ENCODE peak calls at places on chromosomes 3 and 15, in ten cellular contexts. E is fibroblast of lung; R is A549; X is GM06990; L is fibroblast of villous mesenchyme; G is colonic mucosa; W is small intestine; J is neuronal stem cell; Z is CD8-positive, alpha-beta memory T cell; A is AG09309. I is an unnamed sample.

GRCh38 chr3:132916096-132916495 is 122.1 kb upstream of the TMEM108 start:
- DNase-seq in E (peak; percentile 24), W (no peak), R (no peak), J (no peak), Z (no peak), X (no peak), L (no peak), G (no peak), A (no peak), I (no peak)

GRCh38 chr3:179073816-179074215 is 2.2 kb upstream of the ZMAT3 start:
- DNase-seq in E (no peak), A (no peak), J (no peak), G (no peak), X (no peak), L (no peak), W (no peak), Z (no peak), R (no peak), I (no peak)

GRCh38 chr15:81163961-81164800 is 30.1 kb downstream of the CFAP161 start:
- DNase-seq in R (peak; percentile 14), J (no peak), X (no peak), E (peak; percentile 86), L (peak; percentile 71), Z (no peak), G (no peak), W (no peak), A (peak; percentile 61), I (no peak)

GRCh38 chr3:8532251-8532831 is 30.7 kb downstream of the LMCD1 start:
- DNase-seq in G (no peak), Z (no peak), X (no peak), L (peak; percentile 77), R (peak; percentile 32), J (no peak), W (peak; percentile 8), E (peak; percentile 73), A (no peak), I (no peak)

GRCh38 chr3:172542999-172543398 is 19.8 kb upstream of the TNFSF10 start:
- DNase-seq in X (no peak), G (no peak), Z (no peak), A (no peak), R (no peak), J (no peak), W (no peak), L (peak; percentile 42), E (no peak), I (no peak)

GRCh38 chr3:79204351-79204750 is 563.4 kb downstream of the ROBO1 start:
- DNase-seq in A (no peak), W (no peak), L (no peak), X (no peak), E (no peak), Z (no peak), G (no peak), J (peak; percentile 20), R (no peak), I (no peak)

GRCh38 chr15:96870510-96871039 is 540.1 kb downstream of the NR2F2 start:
- DNase-seq in L (no peak), A (no peak), W (no peak), E (no peak), X (no peak), G (no peak), Z (no peak), R (no peak), J (peak; percentile 27), I (no peak)

GRCh38 chr3:156772588-156773206 is 53.5 kb upstream of the LEKR1 start:
- DNase-seq in G (no peak), J (no peak), W (no peak), X (no peak), A (no peak), E (no peak), R (no peak), Z (no peak), L (no peak), I (no peak)

GRCh38 chr3:101780661-101781060 is 1.6 kb downstream of the NXPE3 start:
- DNase-seq in A (peak; percentile 55), X (no peak), L (peak; percentile 89), G (no peak), W (no peak), R (peak; percentile 70), J (no peak), E (peak; percentile 89), Z (no peak), I (no peak)
- H3K4me3 ChIP-seq in A (no peak overlapping the region), X (no peak overlapping the region), L (peak overlapping the region; percentile 88), G (no peak overlapping the region), W (no peak overlapping the region), R (peak overlapping the region; percentile 68), J (no peak overlapping the region), E (peak overlapping the region; percentile 23), Z (peak overlapping the region; percentile 68), I (no peak overlapping the region)

GRCh38 chr3:57597240-57597972 is at the start of gene ARF4:
- DNase-seq in R (peak; percentile 99), J (peak; percentile 98), E (peak; percentile 99), Z (peak; percentile 100), G (peak; percentile 99), L (peak; percentile 100), X (peak; percentile 100), W (peak; percentile 100), A (peak; percentile 97), I (peak; percentile 99)

GRCh38 chr3:57594144-57594543 is 3.0 kb downstream of the ARF4 start:
- DNase-seq in A (no peak), X (no peak), W (no peak), G (no peak), Z (no peak), E (no peak), R (no peak), L (no peak), J (no peak), I (no peak)

GRCh38 chr3:57596495-57597239 is 477 bp downstream of the ARF4 start:
- DNase-seq in A (peak; percentile 89), Z (peak; percentile 75), G (peak; percentile 82), R (peak; percentile 64), L (peak; percentile 95), W (peak; percentile 77), X (peak; percentile 68), E (peak; percentile 86), J (peak; percentile 75), I (peak; percentile 19)

GRCh38 chr3:57592306-57592705 is 4.8 kb downstream of the ARF4 start:
- DNase-seq in G (no peak), X (no peak), Z (no peak), W (no peak), R (no peak), L (no peak), A (no peak), E (no peak), J (no peak), I (no peak)

DNA sequence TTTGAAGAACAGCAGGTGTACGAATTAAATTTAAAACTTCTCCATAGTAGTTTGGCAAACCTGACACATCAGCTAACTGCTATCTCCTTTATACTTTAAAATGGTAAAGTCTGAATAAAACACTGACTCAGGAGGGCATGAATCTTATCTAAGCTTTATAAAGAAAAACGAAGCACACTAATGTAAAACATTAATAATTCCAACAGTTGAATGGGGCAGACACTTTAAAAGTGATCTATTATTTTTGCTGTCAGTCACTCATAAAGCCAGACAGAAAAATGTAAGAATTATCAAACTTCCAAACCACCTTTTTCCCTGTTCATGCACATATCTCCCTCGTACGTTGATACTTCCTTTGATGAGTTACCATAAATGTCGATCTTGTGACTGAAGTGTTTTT is 2.6 kb downstream of the ARF4 start:
- DNase-seq in A (no peak), G (no peak), J (no peak), W (no peak), R (no peak), X (no peak), L (no peak), Z (no peak), E (no peak), I (no peak)
- H3K4me3 ChIP-seq in A (peak overlapping the region; percentile 92), G (peak overlapping the region; percentile 68), J (no peak overlapping the region), W (peak overlapping the region; percentile 82), R (peak overlapping the region; percentile 84), X (no peak overlapping the region), L (peak overlapping the region; percentile 100), Z (no peak overlapping the region), E (peak overlapping the region; percentile 87), I (peak overlapping the region; percentile 94)

GRCh38 chr3:128076783-128077624 is 24.8 kb downstream of the SEC61A1 start:
- DNase-seq in W (peak; percentile 41), L (peak; percentile 34), R (no peak), Z (no peak), J (no peak), E (no peak), X (peak; percentile 34), A (no peak), G (no peak), I (no peak)
- H3K4me3 ChIP-seq in W (peak overlapping the region; percentile 57), L (peak overlapping the region; percentile 41), R (no peak overlapping the region), Z (peak overlapping the region; percentile 55), J (no peak overlapping the region), E (no peak overlapping the region), X (peak overlapping the region; percentile 42), A (no peak overlapping the region), G (peak overlapping the region; percentile 45), I (peak overlapping the region; percentile 2)

GRCh38 chr3:194547042-194547441 is 60.2 kb upstream of the ATP13A3 start:
- DNase-seq in G (no peak), L (no peak), J (no peak), A (no peak), Z (no peak), W (no peak), E (no peak), R (no peak), X (no peak), I (no peak)
- H3K4me3 ChIP-seq in G (no peak overlapping the region), L (no peak overlapping the region), J (no peak overlapping the region), A (no peak overlapping the region), Z (no peak overlapping the region), W (no peak overlapping the region), E (no peak overlapping the region), R (no peak overlapping the region), X (no peak overlapping the region), I (no peak overlapping the region)

DNA sequence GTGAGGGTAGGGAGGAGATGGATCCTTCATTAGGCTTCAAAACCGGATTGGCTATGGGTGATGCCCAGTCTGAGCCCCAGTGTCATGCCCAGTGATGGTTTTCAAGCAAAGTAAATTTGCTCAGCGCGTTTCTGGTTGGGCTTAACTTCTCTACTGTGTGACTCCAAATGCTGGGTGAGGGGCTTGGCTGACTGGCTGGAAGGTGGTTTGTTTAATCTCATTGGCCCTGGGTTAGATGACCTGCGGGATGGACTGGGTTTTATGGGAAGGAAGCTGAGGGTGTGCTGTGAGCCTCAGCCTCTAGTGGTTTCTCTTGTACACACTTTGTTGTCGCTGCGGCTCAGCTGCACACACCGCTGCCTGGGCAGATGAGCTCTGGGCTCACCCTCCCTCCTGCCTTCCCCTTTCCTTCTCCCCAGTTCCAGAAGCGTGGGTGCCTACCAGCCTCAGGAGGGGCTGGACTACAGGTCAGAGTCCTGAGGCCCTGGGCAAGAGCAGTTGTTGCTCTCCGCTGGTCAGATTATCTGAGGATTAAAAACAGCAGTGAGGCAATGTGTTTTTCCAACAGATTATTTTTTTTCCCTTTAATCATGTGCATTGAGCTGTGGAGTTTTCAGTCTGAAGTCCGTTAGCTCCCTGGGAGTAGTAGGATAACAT is 18.6 kb downstream of the PDIA5 start:
- DNase-seq in G (no peak), J (no peak), R (no peak), Z (no peak), L (peak; percentile 87), X (no peak), E (no peak), A (no peak), W (peak; percentile 26), I (no peak)
- H3K4me3 ChIP-seq in G (no peak overlapping the region), J (no peak overlapping the region), R (no peak overlapping the region), Z (no peak overlapping the region), L (peak overlapping the region; percentile 19), X (no peak overlapping the region), E (no peak overlapping the region), A (no peak overlapping the region), W (no peak overlapping the region), I (no peak overlapping the region)